ENCODE peak calls at places on chromosome 21, in six cellular contexts. One of them, this sample, is unnamed.

GRCh38 chr21:33496345-33496744 is 4.8 kb upstream of the DNAJC28 start:
- DNase-seq in activated CD4-positive, CD25-positive, alpha-beta regulatory T cell: no peak
- DNase-seq in NCI-H524 treated with DMSO at 0.1 percent for 48 hours: no peak
- DNase-seq in astrocyte of the hippocampus: no peak
- DNase-seq in NCI-H1092: no peak
- DNase-seq in KBM-7: no peak
- DNase-seq in this sample: no peak

GRCh38 chr21:45470087-45470515 is 65.1 kb downstream of the COL18A1 start:
- DNase-seq in astrocyte of the hippocampus: peak; percentile 49
- DNase-seq in activated CD4-positive, CD25-positive, alpha-beta regulatory T cell: no peak
- DNase-seq in NCI-H524 treated with DMSO at 0.1 percent for 48 hours: no peak
- DNase-seq in KBM-7: no peak
- DNase-seq in NCI-H1092: no peak
- DNase-seq in this sample: no peak

GRCh38 chr21:46168659-46169386 is 13.4 kb upstream of the FTCD start:
- DNase-seq in activated CD4-positive, CD25-positive, alpha-beta regulatory T cell: no peak
- DNase-seq in KBM-7: no peak
- DNase-seq in NCI-H1092: no peak
- DNase-seq in NCI-H524 treated with DMSO at 0.1 percent for 48 hours: no peak
- DNase-seq in astrocyte of the hippocampus: no peak
- DNase-seq in this sample: no peak

GRCh38 chr21:45822002-45822397 is 159.6 kb upstream of the COL6A1 start:
- DNase-seq in NCI-H524 treated with DMSO at 0.1 percent for 48 hours: no peak
- DNase-seq in astrocyte of the hippocampus: no peak
- DNase-seq in NCI-H1092: no peak
- DNase-seq in activated CD4-positive, CD25-positive, alpha-beta regulatory T cell: no peak
- DNase-seq in KBM-7: no peak
- DNase-seq in this sample: no peak

GRCh38 chr21:36162631-36163030 is 6.0 kb downstream of the DOP1B start:
- DNase-seq in NCI-H1092: no peak
- DNase-seq in activated CD4-positive, CD25-positive, alpha-beta regulatory T cell: no peak
- DNase-seq in astrocyte of the hippocampus: no peak
- DNase-seq in KBM-7: no peak
- DNase-seq in NCI-H524 treated with DMSO at 0.1 percent for 48 hours: no peak
- DNase-seq in this sample: no peak

GRCh38 chr21:46254208-46254975 is 25.8 kb upstream of the LSS start:
- DNase-seq in KBM-7: no peak
- DNase-seq in NCI-H1092: no peak
- DNase-seq in NCI-H524 treated with DMSO at 0.1 percent for 48 hours: no peak
- DNase-seq in astrocyte of the hippocampus: no peak
- DNase-seq in activated CD4-positive, CD25-positive, alpha-beta regulatory T cell: no peak
- DNase-seq in this sample: no peak

GRCh38 chr21:44874240-44874496 is 678 bp upstream of the PTTG1IP start:
- DNase-seq in activated CD4-positive, CD25-positive, alpha-beta regulatory T cell: no peak
- DNase-seq in NCI-H1092: no peak
- DNase-seq in KBM-7: no peak
- DNase-seq in NCI-H524 treated with DMSO at 0.1 percent for 48 hours: no peak
- DNase-seq in astrocyte of the hippocampus: no peak
- DNase-seq in this sample: no peak

GRCh38 chr21:36966066-36966845 is at the start of gene HLCS:
- DNase-seq in activated CD4-positive, CD25-positive, alpha-beta regulatory T cell: peak; percentile 49
- DNase-seq in NCI-H1092: peak; percentile 56
- DNase-seq in astrocyte of the hippocampus: peak; percentile 89
- DNase-seq in NCI-H524 treated with DMSO at 0.1 percent for 48 hours: no peak
- DNase-seq in KBM-7: peak; percentile 56
- DNase-seq in this sample: peak; percentile 77

GRCh38 chr21:25717491-25718139 is 17.1 kb downstream of the ATP5PF start:
- DNase-seq in NCI-H524 treated with DMSO at 0.1 percent for 48 hours: no peak
- DNase-seq in NCI-H1092: no peak
- DNase-seq in activated CD4-positive, CD25-positive, alpha-beta regulatory T cell: no peak
- DNase-seq in KBM-7: peak; percentile 35
- DNase-seq in astrocyte of the hippocampus: peak; percentile 48
- DNase-seq in this sample: peak; percentile 45

GRCh38 chr21:30676737-30677136 is 34.1 kb downstream of the KRTAP20-3 start:
- DNase-seq in astrocyte of the hippocampus: no peak
- DNase-seq in NCI-H1092: no peak
- DNase-seq in NCI-H524 treated with DMSO at 0.1 percent for 48 hours: no peak
- DNase-seq in KBM-7: no peak
- DNase-seq in activated CD4-positive, CD25-positive, alpha-beta regulatory T cell: no peak
- DNase-seq in this sample: no peak

This sample was measured in heart right ventricle.